ENCODE peak calls at places on chromosomes 7 and 10, in four cellular contexts. J is HepG2, Y is K562, I is SK-N-SH. D is an unnamed sample.

GRCh38 chr10:120181154-120181553 is 275.9 kb upstream of the PLPP4 start:
- DNase-seq in Y (no peak), J (no peak), I (no peak), D (no peak)

GRCh38 chr7:70694357-70694908 is 437.5 kb upstream of the GALNT17 start:
- DNase-seq in J (no peak), Y (no peak), I (peak; percentile 85), D (no peak)

GRCh38 chr7:112897839-112898431 is 107.7 kb upstream of the TMEM168 start:
- DNase-seq in I (no peak), J (peak; percentile 42), Y (no peak), D (no peak)

GRCh38 chr10:14727389-14727918 is 47.2 kb downstream of the FAM107B start:
- DNase-seq in J (no peak), Y (no peak), I (no peak), D (no peak)

GRCh38 chr7:27158436-27159277 is 2.2 kb upstream of the HOXA7 start:
- DNase-seq in J (no peak), Y (no peak), I (no peak), D (no peak)

GRCh38 chr10:48306870-48307531 is 524 bp downstream of the MAPK8 start:
- DNase-seq in I (peak; percentile 93), Y (peak; percentile 78), J (peak; percentile 21), D (no peak)

GRCh38 chr7:84336303-84336702 is 141.7 kb upstream of the SEMA3A start:
- DNase-seq in Y (no peak), J (peak; percentile 32), I (no peak), D (peak; percentile 21)

GRCh38 chr10:89837173-89838001 is 136.0 kb downstream of the KIF20B start:
- DNase-seq in Y (peak; percentile 13), I (peak; percentile 45), J (no peak), D (no peak)

GRCh38 chr10:55500931-55501559 is 700.0 kb upstream of the PCDH15 start:
- DNase-seq in I (peak; percentile 3), J (peak; percentile 31), Y (peak; percentile 4), D (no peak)

GRCh38 chr10:124291009-124291671 is 127.6 kb downstream of the OAT start:
- DNase-seq in J (no peak), I (no peak), Y (no peak), D (no peak)

GRCh38 chr10:20956843-20957242 is 59.7 kb upstream of the NEBL start:
- DNase-seq in J (no peak), Y (no peak), I (peak; percentile 33), D (no peak)
- TF ChIP-seq TAF1 in J (no peak), Y (no peak), I (no peak), D (no peak)

DNA sequence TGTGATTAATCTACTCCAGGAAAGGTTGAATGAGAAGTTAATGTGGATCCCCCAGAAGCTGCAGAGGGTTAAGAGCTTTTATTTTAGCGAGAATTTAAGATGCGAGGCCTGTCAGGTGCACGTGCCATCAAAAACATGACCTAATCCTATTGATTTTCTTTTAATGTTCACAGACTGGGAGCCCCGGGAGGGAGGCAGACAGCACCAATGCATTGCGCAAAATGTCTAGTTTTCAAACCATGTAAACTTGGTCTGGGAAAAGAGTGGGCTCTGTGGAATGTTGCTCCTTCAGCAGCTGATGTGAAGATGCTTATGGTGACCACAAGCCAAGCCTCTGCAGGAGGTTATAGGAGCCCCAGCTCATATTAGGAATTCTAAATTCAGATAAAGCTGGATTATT is 172.0 kb upstream of the ITGB1 start:
- DNase-seq in J (no peak), Y (no peak), I (no peak), D (no peak)
- TF ChIP-seq REST in J (no peak), Y (no peak), I (no peak), D (no peak)

DNA sequence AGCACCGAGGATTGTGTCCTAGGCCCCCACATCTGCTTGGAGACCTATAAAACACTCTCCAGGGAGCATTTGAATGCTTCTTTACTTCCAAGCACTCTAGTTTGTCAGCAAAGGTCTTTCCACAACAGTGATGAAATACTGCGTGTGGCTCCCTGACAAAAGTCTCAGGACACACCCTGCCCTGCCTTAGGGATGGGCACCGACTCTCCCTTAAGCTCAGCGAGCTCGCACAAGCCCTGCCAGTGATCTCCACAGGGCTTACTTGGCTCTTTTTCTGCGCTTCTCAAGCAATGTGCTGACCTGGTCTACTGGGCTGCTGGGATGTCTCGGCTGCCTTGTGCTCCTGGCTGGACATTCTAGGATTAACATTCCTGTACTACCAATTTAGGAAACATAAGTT is 84.3 kb upstream of the MPP7 start:
- DNase-seq in Y (no peak), I (no peak), J (no peak), D (no peak)
- TF ChIP-seq TAF1 in Y (no peak), I (no peak), J (no peak), D (no peak)

DNA sequence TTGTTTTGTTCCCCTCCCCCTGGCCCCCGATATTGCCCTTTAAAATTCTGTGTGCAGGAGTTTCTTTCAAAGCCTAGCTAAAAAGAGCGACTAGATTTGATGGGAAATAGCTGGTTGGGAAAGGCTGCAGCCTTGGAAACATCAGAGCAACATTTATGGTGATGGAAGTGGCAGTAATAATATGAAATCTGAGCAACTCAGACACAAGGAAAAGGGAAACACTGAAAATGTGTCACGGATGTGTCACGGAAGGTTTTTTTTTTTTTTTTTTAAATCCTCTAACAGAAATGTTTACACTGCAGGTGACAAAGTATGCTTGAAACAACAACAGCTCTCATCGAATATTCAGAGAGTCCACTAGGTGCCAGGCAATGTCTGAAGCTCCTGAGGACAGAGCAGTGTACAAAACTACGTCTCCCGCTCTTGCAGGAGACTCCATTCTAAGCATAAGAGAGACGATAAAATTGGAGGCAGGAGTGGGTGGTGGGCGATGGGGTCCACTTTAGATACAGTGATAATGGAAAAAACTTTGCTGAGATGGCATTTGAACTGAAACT is 143.0 kb downstream of the RSU1 start:
- DNase-seq in Y (no peak), J (no peak), I (no peak), D (no peak)
- TF ChIP-seq REST in Y (no peak), J (no peak), I (no peak), D (no peak)

GRCh38 chr10:128887856-128888255 is 579.2 kb upstream of the MGMT start:
- DNase-seq in J (no peak), I (no peak), Y (no peak), D (no peak)
- TF ChIP-seq TAF1 in J (no peak), I (no peak), Y (no peak), D (no peak)

DNA sequence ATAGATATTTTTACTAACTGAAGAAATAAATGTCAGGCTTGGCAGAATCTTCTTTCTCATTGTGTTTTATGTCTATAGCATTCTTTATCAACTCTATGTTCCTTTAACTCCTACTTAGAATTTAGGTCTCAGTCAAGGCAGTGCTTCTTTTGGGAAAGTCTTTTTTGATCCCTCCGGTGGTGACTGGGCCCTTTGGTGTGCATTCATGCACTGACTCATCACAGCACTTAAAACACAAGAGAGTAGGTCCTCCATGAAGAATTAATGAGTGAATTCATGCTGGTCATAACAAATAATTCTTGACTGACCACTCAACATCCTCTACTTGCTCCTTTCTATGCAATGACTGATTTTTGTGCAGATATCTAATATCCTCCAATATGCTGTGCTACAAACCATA is 458.8 kb upstream of the LRRTM3 start:
- DNase-seq in Y (no peak), J (no peak), I (no peak), D (no peak)
- TF ChIP-seq REST in Y (no peak), J (no peak), I (no peak), D (no peak)

GRCh38 chr10:114207349-114207748 is 28.2 kb downstream of the TDRD1 start:
- DNase-seq in I (no peak), Y (no peak), J (no peak), D (no peak)
- TF ChIP-seq TAF1 in I (no peak), Y (no peak), J (no peak), D (no peak)

GRCh38 chr7:120996333-120996982 is 7.9 kb downstream of the CPED1 start:
- DNase-seq in Y (peak; percentile 90), J (no peak), I (no peak), D (no peak)

GRCh38 chr7:120998996-120999565 is 10.6 kb downstream of the CPED1 start:
- DNase-seq in J (no peak), Y (no peak), I (no peak), D (no peak)

GRCh38 chr7:120996983-120997334 is 8.4 kb downstream of the CPED1 start:
- DNase-seq in Y (no peak), I (no peak), J (no peak), D (no peak)

GRCh38 chr7:120998525-120998924 is 10.0 kb downstream of the CPED1 start:
- DNase-seq in J (no peak), Y (no peak), I (no peak), D (no peak)

GRCh38 chr7:120997902-120998301 is 9.4 kb downstream of the CPED1 start:
- DNase-seq in Y (no peak), I (no peak), J (no peak), D (no peak)
- TF ChIP-seq REST in Y (no peak), I (no peak), J (no peak), D (no peak)

DNA sequence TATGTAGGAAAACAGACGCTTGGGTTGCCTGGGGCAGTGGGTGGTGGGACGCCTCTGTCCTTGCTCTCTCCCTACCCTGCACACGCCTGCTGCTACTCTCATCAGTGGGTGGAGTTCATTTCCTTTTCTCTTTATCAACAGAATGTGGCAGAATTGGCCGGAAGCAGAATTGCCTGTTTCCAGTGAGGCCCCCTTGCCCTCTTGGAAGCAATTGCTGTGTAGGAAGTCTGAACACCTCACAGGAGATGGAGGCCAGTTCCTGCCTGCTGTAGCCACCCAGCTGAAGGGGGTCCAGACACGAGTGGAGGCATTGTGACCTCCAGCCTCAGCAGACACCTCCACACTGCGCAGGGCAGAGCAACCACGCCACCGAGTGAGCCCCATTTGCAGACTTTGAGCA is 331.6 kb upstream of the ZNF32 start:
- DNase-seq in J (no peak), Y (peak; percentile 7), I (no peak), D (no peak)
- TF ChIP-seq TAF1 in J (no peak), Y (no peak), I (no peak), D (no peak)

GRCh38 chr10:78445308-78445707 is 411.6 kb downstream of the RPS24 start:
- DNase-seq in Y (no peak), J (no peak), I (no peak), D (no peak)
- TF ChIP-seq REST in Y (no peak), J (no peak), I (peak; percentile 73), D (no peak)